ENCODE peak calls at places on chromosomes 7 and 10, in four cellular contexts. Y, J, N and Q are unnamed samples.
A peak's percentile ranks its signal among the peaks of the same experiment; 100 is the strongest.

GRCh38 chr10:24176658-24177057 is 32.3 kb upstream of the KIAA1217 start:
- DNase-seq in Y (no peak), J (no peak), N (no peak), Q (no peak)

GRCh38 chr10:15459218-15459617 is 88.1 kb upstream of the FAM171A1 start:
- DNase-seq in Y (no peak), J (no peak), N (no peak), Q (no peak)

GRCh38 chr10:25824050-25824449 is 110.0 kb upstream of the MYO3A start:
- DNase-seq in Y (no peak), J (no peak), N (no peak), Q (no peak)

GRCh38 chr10:131693766-131694165 is 207.0 kb upstream of the PPP2R2D start:
- DNase-seq in Y (no peak), J (no peak), N (no peak), Q (no peak)

GRCh38 chr7:45606050-45606449 is 31.9 kb downstream of the ADCY1 start:
- DNase-seq in Y (no peak), J (no peak), N (no peak), Q (no peak)

GRCh38 chr10:72316748-72317435 is 37.8 kb downstream of the DNAJB12 start:
- DNase-seq in Y (no peak), J (no peak), N (peak; percentile 64), Q (no peak)

GRCh38 chr10:6924166-6924565 is 344.1 kb upstream of the PRKCQ start:
- DNase-seq in Y (no peak), J (no peak), N (no peak), Q (no peak)

GRCh38 chr7:101486764-101487458 is 124.2 kb downstream of the COL26A1 start:
- DNase-seq in Y (no peak), J (no peak), N (no peak), Q (no peak)

GRCh38 chr7:150450491-150450992 is at the start of gene GIMAP8:
- DNase-seq in Y (peak; percentile 57), J (no peak), N (peak; percentile 66), Q (no peak)

GRCh38 chr7:132861424-132861823 is 220.5 kb downstream of the CHCHD3 start:
- DNase-seq in Y (no peak), J (no peak), N (no peak), Q (no peak)

GRCh38 chr7:111835066-111835465 is 272.8 kb upstream of the IMMP2L start:
- DNase-seq in Y (no peak), J (no peak), N (no peak), Q (no peak)

GRCh38 chr10:77603529-77603927 is 34.1 kb downstream of the KCNMA1 start:
- DNase-seq in Y (no peak), J (peak; percentile 2), N (no peak), Q (no peak)

GRCh38 chr10:89301721-89302445 is at the start of gene IFIT2:
- DNase-seq in Y (peak; percentile 16), J (peak; percentile 41), N (peak; percentile 11), Q (no peak)

GRCh38 chr7:96949766-96950165 is 55.6 kb upstream of the DLX6 start:
- DNase-seq in Y (no peak), J (no peak), N (no peak), Q (no peak)

GRCh38 chr10:98611432-98611831 is 164.7 kb upstream of the HPS1 start:
- DNase-seq in Y (no peak), J (no peak), N (no peak), Q (no peak)

GRCh38 chr10:14468726-14469125 is 138.0 kb upstream of the FRMD4A start:
- DNase-seq in Y (no peak), J (no peak), N (no peak), Q (no peak)

GRCh38 chr10:102269017-102269416 is 23.7 kb downstream of the GBF1 start:
- DNase-seq in Y (no peak), J (no peak), N (no peak), Q (no peak)

GRCh38 chr7:25167262-25167843 is 42.3 kb upstream of the CYCS start:
- DNase-seq in Y (no peak), J (peak; percentile 40), N (no peak), Q (no peak)

GRCh38 chr10:63438506-63439498 is 27.0 kb downstream of the JMJD1C start:
- DNase-seq in Y (no peak), J (no peak), N (no peak), Q (no peak)

GRCh38 chr7:100894860-100895700 is 608 bp downstream of the ACHE start:
- DNase-seq in Y (peak; percentile 48), J (no peak), N (peak; percentile 47), Q (no peak)

GRCh38 chr7:84510501-84510900 is 315.9 kb upstream of the SEMA3A start:
- DNase-seq in Y (no peak), J (no peak), N (no peak), Q (no peak)

GRCh38 chr7:2873146-2873545 is 29.0 kb upstream of the GNA12 start:
- DNase-seq in Y (no peak), J (no peak), N (no peak), Q (no peak)

GRCh38 chr7:117098457-117098856 is 145.2 kb downstream of the ST7 start:
- DNase-seq in Y (no peak), J (no peak), N (no peak), Q (no peak)

GRCh38 chr7:130912910-130913720 is 179.1 kb upstream of the KLF14 start:
- DNase-seq in Y (peak; percentile 65), J (no peak), N (peak; percentile 77), Q (peak; percentile 39)

GRCh38 chr10:5234106-5234877 is 37.7 kb downstream of the AKR1C4 start:
- DNase-seq in Y (no peak), J (no peak), N (no peak), Q (no peak)

GRCh38 chr10:131131726-131132561 is 179.6 kb downstream of the TCERG1L start:
- DNase-seq in Y (no peak), J (no peak), N (no peak), Q (no peak)

GRCh38 chr7:1367501-1367900 is 91.8 kb downstream of the MICALL2 start:
- DNase-seq in Y (no peak), J (no peak), N (no peak), Q (no peak)

GRCh38 chr7:140342732-140343514 is 55.4 kb downstream of the SLC37A3 start:
- DNase-seq in Y (no peak), J (peak; percentile 19), N (no peak), Q (peak; percentile 10)